ENCODE peak calls at places on chromosomes 3 and 15, in eight cellular contexts. R is psoas muscle, T is stomach, I is NCI-H345, O is skeletal muscle cell, J is HT1080, L is EL, G is MG63. V is an unnamed sample.

GRCh38 chr3:20310629-20311028 is 124.6 kb upstream of the SGO1 start:
- DNase-seq in R (no peak), T (no peak), I (no peak), O (no peak), J (no peak), L (no peak), G (no peak), V (peak)

GRCh38 chr15:92625297-92625980 is 30.1 kb downstream of the FAM174B start:
- DNase-seq in R (no peak), T (no peak), I (no peak), O (no peak), J (peak), L (no peak), G (peak), V (no peak)

GRCh38 chr3:125129512-125129962 is 73.7 kb upstream of the HEG1 start:
- DNase-seq in R (peak), T (peak), I (peak), O (peak), J (peak), L (peak), G (peak), V (no peak)

GRCh38 chr3:124168271-124168670 is 176.3 kb upstream of the ROPN1 start:
- DNase-seq in R (no peak), T (no peak), I (no peak), O (peak), J (peak), L (no peak), G (peak), V (peak)

GRCh38 chr3:108891833-108892232 is 61.8 kb downstream of the GUCA1C start:
- DNase-seq in R (no peak), T (no peak), I (no peak), O (no peak), J (no peak), L (no peak), G (no peak), V (no peak)

GRCh38 chr3:138944842-138945645 is 1.9 kb downstream of the FOXL2 start:
- DNase-seq in R (no peak), T (no peak), I (no peak), O (no peak), J (no peak), L (no peak), G (no peak), V (no peak)

GRCh38 chr3:187833799-187834578 is 88.7 kb upstream of the BCL6 start:
- DNase-seq in R (no peak), T (no peak), I (no peak), O (no peak), J (no peak), L (no peak), G (no peak), V (no peak)

GRCh38 chr3:97235611-97236315 is 421.4 kb downstream of the EPHA6 start:
- DNase-seq in R (no peak), T (no peak), I (no peak), O (no peak), J (no peak), L (no peak), G (no peak), V (no peak)

GRCh38 chr15:69760890-69761568 is 308.4 kb downstream of the RPLP1 start:
- DNase-seq in R (peak), T (peak), I (no peak), O (peak), J (peak), L (peak), G (peak), V (peak)